ENCODE peak calls at places on chromosomes 6 and 20, in six cellular contexts. Y, K, I, C, H and D are unnamed samples.

GRCh38 chr6:111952821-111953535 is 79.7 kb upstream of the FYN start:
- DNase-seq in Y (no peak), K (no peak), I (no peak), C (no peak), H (no peak), D (peak; percentile 36)

GRCh38 chr6:84466521-84466920 is 239.1 kb upstream of the CEP162 start:
- DNase-seq in Y (no peak), K (no peak), I (peak; percentile 77), C (no peak), H (no peak), D (no peak)

GRCh38 chr6:30446259-30446658 is 43.0 kb upstream of the HLA-E start:
- DNase-seq in Y (no peak), K (no peak), I (no peak), C (no peak), H (no peak), D (no peak)

GRCh38 chr6:159959165-159959975 is 9.5 kb upstream of the IGF2R start:
- DNase-seq in Y (no peak), K (no peak), I (no peak), C (no peak), H (no peak), D (no peak)

GRCh38 chr20:20340443-20340842 is 27.5 kb upstream of the INSM1 start:
- DNase-seq in Y (no peak), K (no peak), I (no peak), C (no peak), H (no peak), D (no peak)

GRCh38 chr20:63056236-63057132 is 49.7 kb upstream of the BHLHE23 start:
- DNase-seq in Y (no peak), K (peak; percentile 29), I (no peak), C (peak; percentile 84), H (peak; percentile 92), D (no peak)

GRCh38 chr6:48977573-48977972 is 485.5 kb downstream of the MMUT start:
- DNase-seq in Y (no peak), K (no peak), I (no peak), C (no peak), H (no peak), D (no peak)

GRCh38 chr6:16483315-16483875 is 245.0 kb downstream of the GMPR start:
- DNase-seq in Y (no peak), K (no peak), I (no peak), C (no peak), H (no peak), D (peak; percentile 63)

GRCh38 chr6:144678844-144679243 is 393.7 kb downstream of the UTRN start:
- DNase-seq in Y (no peak), K (no peak), I (peak; percentile 33), C (no peak), H (no peak), D (no peak)

GRCh38 chr6:15690451-15690961 is 27.7 kb upstream of the DTNBP1 start:
- DNase-seq in Y (no peak), K (no peak), I (no peak), C (no peak), H (no peak), D (no peak)

GRCh38 chr6:44925100-44925739 is 402.9 kb upstream of the RUNX2 start:
- DNase-seq in Y (no peak), K (peak; percentile 84), I (peak; percentile 54), C (peak; percentile 39), H (no peak), D (no peak)

GRCh38 chr6:16319813-16320532 is 81.6 kb downstream of the GMPR start:
- DNase-seq in Y (peak; percentile 74), K (peak; percentile 17), I (peak; percentile 93), C (peak; percentile 63), H (no peak), D (peak; percentile 79)

GRCh38 chr6:122722746-122723145 is 56.8 kb upstream of the FABP7 start:
- DNase-seq in Y (no peak), K (no peak), I (no peak), C (no peak), H (no peak), D (no peak)

GRCh38 chr6:37783025-37783825 is 36.3 kb upstream of the ZFAND3 start:
- DNase-seq in Y (peak; percentile 54), K (no peak), I (no peak), C (peak; percentile 54), H (peak; percentile 36), D (no peak)

GRCh38 chr6:71012871-71013456 is 56.1 kb upstream of the B3GAT2 start:
- DNase-seq in Y (no peak), K (peak; percentile 50), I (peak; percentile 21), C (peak; percentile 55), H (peak; percentile 15), D (peak; percentile 67)

GRCh38 chr6:24838081-24838480 is 39.4 kb upstream of the ARMH2 start:
- DNase-seq in Y (no peak), K (no peak), I (no peak), C (no peak), H (no peak), D (no peak)

GRCh38 chr6:148021135-148021534 is 321.5 kb upstream of the SASH1 start:
- DNase-seq in Y (no peak), K (no peak), I (no peak), C (no peak), H (no peak), D (no peak)

GRCh38 chr6:90268178-90268577 is 28.5 kb downstream of the BACH2 start:
- DNase-seq in Y (no peak), K (no peak), I (no peak), C (no peak), H (no peak), D (peak; percentile 32)

GRCh38 chr6:43970068-43970912 is 157.0 kb downstream of the MRPL14 start:
- DNase-seq in Y (no peak), K (no peak), I (no peak), C (no peak), H (no peak), D (no peak)